ENCODE peak calls at places on chromosomes 11 and 22, in eight cellular contexts. One of them, this sample, is unnamed.

GRCh38 chr22:21797444-21798221 is 62.0 kb upstream of the YPEL1 start:
- DNase-seq in GM10248: no peak
- DNase-seq in keratinocyte: no peak
- DNase-seq in AG04449: no peak
- DNase-seq in right lobe of liver: no peak
- DNase-seq in fibroblast of pulmonary artery: peak; percentile 56
- DNase-seq in suprapubic skin: no peak
- DNase-seq in cardiac muscle cell: peak; percentile 54
- DNase-seq in this sample: no peak

GRCh38 chr22:48605856-48606255 is 1221.8 kb downstream of the BRD1 start:
- DNase-seq in GM10248: no peak
- DNase-seq in keratinocyte: no peak
- DNase-seq in AG04449: no peak
- DNase-seq in right lobe of liver: no peak
- DNase-seq in fibroblast of pulmonary artery: no peak
- DNase-seq in suprapubic skin: no peak
- DNase-seq in cardiac muscle cell: no peak
- DNase-seq in this sample: no peak

GRCh38 chr22:39349506-39349966 is 255 bp upstream of the SYNGR1 start:
- DNase-seq in GM10248: peak; percentile 69
- DNase-seq in keratinocyte: no peak
- DNase-seq in AG04449: no peak
- DNase-seq in right lobe of liver: peak; percentile 46
- DNase-seq in fibroblast of pulmonary artery: no peak
- DNase-seq in suprapubic skin: no peak
- DNase-seq in cardiac muscle cell: peak; percentile 71
- DNase-seq in this sample: peak; percentile 87

GRCh38 chr22:26746311-26746710 is 88.9 kb downstream of the MIAT start:
- DNase-seq in GM10248: no peak
- DNase-seq in keratinocyte: no peak
- DNase-seq in AG04449: no peak
- DNase-seq in right lobe of liver: no peak
- DNase-seq in fibroblast of pulmonary artery: no peak
- DNase-seq in suprapubic skin: no peak
- DNase-seq in cardiac muscle cell: no peak
- DNase-seq in this sample: no peak

GRCh38 chr22:23697031-23697970 is 6.5 kb downstream of the RGL4 start:
- DNase-seq in GM10248: no peak
- DNase-seq in keratinocyte: no peak
- DNase-seq in AG04449: no peak
- DNase-seq in right lobe of liver: no peak
- DNase-seq in fibroblast of pulmonary artery: no peak
- DNase-seq in suprapubic skin: no peak
- DNase-seq in cardiac muscle cell: no peak
- DNase-seq in this sample: no peak

GRCh38 chr22:27028093-27028492 is 370.7 kb downstream of the MIAT start:
- DNase-seq in GM10248: no peak
- DNase-seq in keratinocyte: no peak
- DNase-seq in AG04449: no peak
- DNase-seq in right lobe of liver: no peak
- DNase-seq in fibroblast of pulmonary artery: peak; percentile 4
- DNase-seq in suprapubic skin: no peak
- DNase-seq in cardiac muscle cell: no peak
- DNase-seq in this sample: no peak

GRCh38 chr11:100584201-100584600 is 102.9 kb upstream of the ARHGAP42 start:
- DNase-seq in GM10248: no peak
- DNase-seq in keratinocyte: no peak
- DNase-seq in AG04449: no peak
- DNase-seq in right lobe of liver: no peak
- DNase-seq in fibroblast of pulmonary artery: no peak
- DNase-seq in suprapubic skin: no peak
- DNase-seq in cardiac muscle cell: no peak
- DNase-seq in this sample: no peak

GRCh38 chr22:43442386-43443060 is 30.7 kb downstream of the MPPED1 start:
- DNase-seq in GM10248: no peak
- DNase-seq in keratinocyte: no peak
- DNase-seq in AG04449: no peak
- DNase-seq in right lobe of liver: no peak
- DNase-seq in fibroblast of pulmonary artery: no peak
- DNase-seq in suprapubic skin: no peak
- DNase-seq in cardiac muscle cell: no peak
- DNase-seq in this sample: no peak

DNA sequence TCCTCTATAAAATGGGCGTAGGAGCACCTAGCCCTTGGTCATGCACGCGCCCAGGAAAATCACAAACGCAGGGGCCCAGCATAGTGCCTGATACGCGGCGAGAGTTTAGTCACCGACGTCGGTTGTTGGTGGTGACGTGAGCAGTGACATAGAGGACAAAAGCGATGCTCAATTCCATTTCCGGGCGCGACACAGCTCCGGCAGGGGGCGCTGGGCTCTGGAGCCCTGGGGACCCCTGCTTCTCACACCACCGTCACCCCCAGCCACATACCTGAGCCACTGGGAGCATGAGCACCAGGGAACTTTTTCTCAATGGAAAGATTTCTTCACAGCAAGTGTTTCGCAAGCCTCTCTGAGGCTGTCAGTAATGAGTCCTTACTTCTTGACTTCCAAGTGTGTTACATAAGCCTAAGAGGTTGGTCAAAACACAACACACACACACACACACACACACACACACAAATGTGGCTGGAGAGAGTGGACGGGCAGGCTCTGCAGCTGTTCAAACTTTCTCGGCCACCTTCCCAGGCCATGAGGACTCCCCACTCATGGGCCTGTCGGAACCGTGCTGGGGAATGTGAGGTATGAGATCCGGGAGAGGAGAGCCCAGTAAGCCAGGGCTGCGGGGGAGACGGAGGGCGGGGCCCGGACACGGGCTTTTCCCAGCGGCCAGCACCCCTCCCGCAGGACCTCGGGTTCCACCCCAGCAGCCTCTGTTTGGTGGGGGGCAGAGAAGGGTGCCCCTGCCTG is 36.9 kb upstream of the LINC01488 start:
- DNase-seq in GM10248: no peak
- DNase-seq in keratinocyte: no peak
- DNase-seq in AG04449: peak; percentile 82
- DNase-seq in right lobe of liver: no peak
- DNase-seq in fibroblast of pulmonary artery: peak; percentile 96
- DNase-seq in suprapubic skin: no peak
- DNase-seq in cardiac muscle cell: peak; percentile 48
- DNase-seq in this sample: no peak
- TF ChIP-seq CTCF in GM10248: no peak
- TF ChIP-seq CTCF in keratinocyte: no peak
- TF ChIP-seq CTCF in AG04449: no peak
- TF ChIP-seq CTCF in right lobe of liver: no peak
- TF ChIP-seq CTCF in fibroblast of pulmonary artery: peak; percentile 36
- TF ChIP-seq CTCF in suprapubic skin: no peak
- TF ChIP-seq CTCF in cardiac muscle cell: peak; percentile 54
- TF ChIP-seq CTCF in this sample: no peak

DNA sequence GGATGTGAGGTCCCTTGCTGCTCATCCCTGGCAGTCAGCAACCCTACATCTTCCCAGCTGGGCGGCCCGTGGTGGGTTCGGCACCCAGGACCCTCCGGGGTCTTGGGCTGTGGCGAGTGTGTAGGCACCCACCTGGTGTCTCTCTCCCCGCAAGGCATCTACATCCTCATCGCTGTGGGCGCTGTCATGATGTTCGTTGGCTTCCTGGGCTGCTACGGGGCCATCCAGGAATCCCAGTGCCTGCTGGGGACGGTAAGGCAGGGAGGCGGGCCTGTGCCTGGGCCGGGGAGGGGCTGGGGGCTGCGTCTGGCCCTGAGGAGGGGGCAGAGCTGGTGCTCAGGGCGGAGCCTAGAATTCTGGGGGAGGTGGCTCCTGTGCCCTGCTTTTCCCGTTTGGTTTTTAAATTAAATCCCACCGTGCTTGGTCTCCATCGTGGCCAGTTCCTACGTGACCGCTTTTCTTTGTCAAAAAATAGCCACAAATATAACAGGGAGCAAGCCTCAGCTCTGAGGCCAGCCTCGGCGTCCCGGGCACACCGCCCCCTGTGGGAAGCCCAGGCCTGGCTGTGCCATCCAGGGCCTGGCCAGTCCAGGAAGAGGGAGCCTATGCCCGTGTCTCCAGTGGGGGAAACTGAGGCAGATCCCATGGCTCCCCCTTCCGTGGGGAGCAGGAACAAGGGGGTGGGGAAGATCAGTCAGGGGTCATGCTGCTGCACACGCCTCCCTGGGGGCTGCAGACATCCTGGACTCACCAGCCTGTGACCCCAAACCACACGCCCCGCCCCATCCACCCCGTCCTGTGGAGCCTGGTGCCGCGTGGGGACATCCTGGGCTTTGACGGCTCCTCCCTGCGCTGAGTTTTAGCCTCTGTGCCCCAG is 6.4 kb upstream of the TSSC4 start:
- DNase-seq in GM10248: no peak
- DNase-seq in keratinocyte: no peak
- DNase-seq in AG04449: no peak
- DNase-seq in right lobe of liver: no peak
- DNase-seq in fibroblast of pulmonary artery: no peak
- DNase-seq in suprapubic skin: no peak
- DNase-seq in cardiac muscle cell: no peak
- DNase-seq in this sample: no peak
- TF ChIP-seq CTCF in GM10248: no peak
- TF ChIP-seq CTCF in keratinocyte: no peak
- TF ChIP-seq CTCF in AG04449: no peak
- TF ChIP-seq CTCF in right lobe of liver: no peak
- TF ChIP-seq CTCF in fibroblast of pulmonary artery: no peak
- TF ChIP-seq CTCF in suprapubic skin: no peak
- TF ChIP-seq CTCF in cardiac muscle cell: no peak
- TF ChIP-seq CTCF in this sample: no peak

GRCh38 chr22:37045958-37046357 is 5.6 kb upstream of the KCTD17 start:
- DNase-seq in GM10248: no peak
- DNase-seq in keratinocyte: no peak
- DNase-seq in AG04449: peak; percentile 19
- DNase-seq in right lobe of liver: no peak
- DNase-seq in fibroblast of pulmonary artery: peak; percentile 65
- DNase-seq in suprapubic skin: no peak
- DNase-seq in cardiac muscle cell: peak; percentile 25
- DNase-seq in this sample: no peak

GRCh38 chr22:37044634-37045625 is 6.6 kb upstream of the KCTD17 start:
- DNase-seq in GM10248: no peak
- DNase-seq in keratinocyte: no peak
- DNase-seq in AG04449: no peak
- DNase-seq in right lobe of liver: no peak
- DNase-seq in fibroblast of pulmonary artery: no peak
- DNase-seq in suprapubic skin: no peak
- DNase-seq in cardiac muscle cell: no peak
- DNase-seq in this sample: no peak

GRCh38 chr22:37046589-37046988 is 5.0 kb upstream of the KCTD17 start:
- DNase-seq in GM10248: no peak
- DNase-seq in keratinocyte: no peak
- DNase-seq in AG04449: no peak
- DNase-seq in right lobe of liver: no peak
- DNase-seq in fibroblast of pulmonary artery: no peak
- DNase-seq in suprapubic skin: no peak
- DNase-seq in cardiac muscle cell: no peak
- DNase-seq in this sample: no peak

GRCh38 chr22:37043214-37043827 is 8.2 kb upstream of the KCTD17 start:
- DNase-seq in GM10248: no peak
- DNase-seq in keratinocyte: no peak
- DNase-seq in AG04449: no peak
- DNase-seq in right lobe of liver: no peak
- DNase-seq in fibroblast of pulmonary artery: no peak
- DNase-seq in suprapubic skin: no peak
- DNase-seq in cardiac muscle cell: no peak
- DNase-seq in this sample: no peak

DNA sequence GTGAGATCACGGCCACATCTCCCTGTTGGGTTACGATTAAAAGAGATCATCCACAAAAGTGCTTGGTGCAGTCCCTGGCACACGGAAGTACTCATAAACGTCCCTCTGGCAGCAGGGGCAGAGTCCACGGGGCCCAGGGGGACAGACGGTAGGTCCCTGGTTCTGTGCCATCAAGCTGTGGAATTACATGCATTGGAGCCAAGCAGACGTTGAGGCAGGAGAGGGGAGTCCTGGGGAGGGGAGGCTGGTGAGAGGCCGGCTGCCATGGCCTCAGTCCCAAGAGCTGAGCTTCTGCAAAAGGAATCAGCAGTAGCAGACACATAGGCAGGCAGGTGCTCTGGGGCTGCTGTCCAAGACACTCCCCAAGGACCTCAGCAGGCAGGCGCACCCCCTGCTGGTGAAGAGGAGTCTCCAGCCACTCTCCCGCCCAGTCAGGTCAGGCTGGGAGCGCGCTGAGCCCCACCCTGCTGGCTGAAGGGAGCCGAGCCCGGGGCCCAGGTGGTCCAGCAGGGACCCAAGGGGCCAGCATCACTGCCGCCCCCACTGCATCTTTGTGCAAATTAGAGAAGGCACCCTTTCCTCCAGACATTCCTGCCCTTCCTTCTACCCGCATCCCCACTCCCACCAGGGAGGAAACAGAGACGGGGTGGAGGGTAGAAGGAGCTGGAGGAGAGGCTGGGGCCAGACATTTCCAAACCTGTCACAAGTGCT is 7.6 kb upstream of the KCTD17 start:
- DNase-seq in GM10248: peak; percentile 91
- DNase-seq in keratinocyte: no peak
- DNase-seq in AG04449: no peak
- DNase-seq in right lobe of liver: peak; percentile 91
- DNase-seq in fibroblast of pulmonary artery: peak; percentile 63
- DNase-seq in suprapubic skin: no peak
- DNase-seq in cardiac muscle cell: peak; percentile 71
- DNase-seq in this sample: peak; percentile 87
- TF ChIP-seq CTCF in GM10248: peak; percentile 88
- TF ChIP-seq CTCF in keratinocyte: peak; percentile 81
- TF ChIP-seq CTCF in AG04449: peak; percentile 62
- TF ChIP-seq CTCF in right lobe of liver: peak; percentile 81
- TF ChIP-seq CTCF in fibroblast of pulmonary artery: peak; percentile 64
- TF ChIP-seq CTCF in suprapubic skin: peak; percentile 24
- TF ChIP-seq CTCF in cardiac muscle cell: peak; percentile 64
- TF ChIP-seq CTCF in this sample: peak; percentile 79

GRCh38 chr22:35354068-35354467 is 26.8 kb upstream of the HMOX1 start:
- DNase-seq in GM10248: no peak
- DNase-seq in keratinocyte: no peak
- DNase-seq in AG04449: no peak
- DNase-seq in right lobe of liver: no peak
- DNase-seq in fibroblast of pulmonary artery: no peak
- DNase-seq in suprapubic skin: no peak
- DNase-seq in cardiac muscle cell: no peak
- DNase-seq in this sample: no peak

GRCh38 chr22:35349704-35350538 is 31.0 kb upstream of the HMOX1 start:
- DNase-seq in GM10248: no peak
- DNase-seq in keratinocyte: no peak
- DNase-seq in AG04449: no peak
- DNase-seq in right lobe of liver: peak; percentile 59
- DNase-seq in fibroblast of pulmonary artery: no peak
- DNase-seq in suprapubic skin: no peak
- DNase-seq in cardiac muscle cell: no peak
- DNase-seq in this sample: no peak

GRCh38 chr22:35353318-35353717 is 27.6 kb upstream of the HMOX1 start:
- DNase-seq in GM10248: no peak
- DNase-seq in keratinocyte: no peak
- DNase-seq in AG04449: no peak
- DNase-seq in right lobe of liver: peak; percentile 50
- DNase-seq in fibroblast of pulmonary artery: no peak
- DNase-seq in suprapubic skin: no peak
- DNase-seq in cardiac muscle cell: no peak
- DNase-seq in this sample: no peak

GRCh38 chr22:35350539-35351503 is 30.1 kb upstream of the HMOX1 start:
- DNase-seq in GM10248: peak; percentile 93
- DNase-seq in keratinocyte: peak; percentile 77
- DNase-seq in AG04449: peak; percentile 56
- DNase-seq in right lobe of liver: peak; percentile 96
- DNase-seq in fibroblast of pulmonary artery: peak; percentile 93
- DNase-seq in suprapubic skin: peak; percentile 95
- DNase-seq in cardiac muscle cell: peak; percentile 90
- DNase-seq in this sample: peak; percentile 93

GRCh38 chr22:35352214-35353111 is 28.4 kb upstream of the HMOX1 start:
- DNase-seq in GM10248: peak; percentile 59
- DNase-seq in keratinocyte: no peak
- DNase-seq in AG04449: no peak
- DNase-seq in right lobe of liver: peak; percentile 61
- DNase-seq in fibroblast of pulmonary artery: no peak
- DNase-seq in suprapubic skin: peak; percentile 85
- DNase-seq in cardiac muscle cell: peak; percentile 57
- DNase-seq in this sample: no peak
- TF ChIP-seq CTCF in GM10248: peak; percentile 44
- TF ChIP-seq CTCF in keratinocyte: no peak
- TF ChIP-seq CTCF in AG04449: peak; percentile 6
- TF ChIP-seq CTCF in right lobe of liver: peak; percentile 35
- TF ChIP-seq CTCF in fibroblast of pulmonary artery: no peak
- TF ChIP-seq CTCF in suprapubic skin: no peak
- TF ChIP-seq CTCF in cardiac muscle cell: peak; percentile 19
- TF ChIP-seq CTCF in this sample: peak; percentile 36

This sample was measured in GM20000.